ENCODE peak calls at places on chromosomes 13 and 19, in four cellular contexts. F, J, Q and I are unnamed samples.
A peak's percentile ranks its signal among the peaks of the same experiment; 100 is the strongest.

GRCh38 chr13:43232866-43233265 is 209.5 kb downstream of the DNAJC15 start:
- DNase-seq in F (no peak), J (no peak), Q (no peak), I (no peak)

GRCh38 chr19:4693471-4694121 is 23.5 kb upstream of the MYDGF start:
- DNase-seq in F (no peak), J (no peak), Q (no peak), I (no peak)

GRCh38 chr13:114057131-114058050 is 75.0 kb downstream of the RASA3 start:
- DNase-seq in F (no peak), J (no peak), Q (peak; percentile 16), I (no peak)

GRCh38 chr13:23848639-23849282 is 40.4 kb downstream of the MIPEP start:
- DNase-seq in F (no peak), J (no peak), Q (no peak), I (no peak)

GRCh38 chr13:26967119-26968038 is 204.2 kb downstream of the USP12 start:
- DNase-seq in F (no peak), J (no peak), Q (no peak), I (no peak)

GRCh38 chr19:52464798-52465470 is 11.6 kb downstream of the ZNF578 start:
- DNase-seq in F (peak; percentile 24), J (no peak), Q (peak; percentile 64), I (peak; percentile 73)

GRCh38 chr13:26743971-26744370 is 16.6 kb downstream of the GPR12 start:
- DNase-seq in F (no peak), J (no peak), Q (no peak), I (no peak)

GRCh38 chr19:50432221-50432626 is 468 bp upstream of the MYBPC2 start:
- DNase-seq in F (no peak), J (no peak), Q (peak; percentile 45), I (peak; percentile 53)

GRCh38 chr13:88246239-88246638 is 575.1 kb downstream of the SLITRK5 start:
- DNase-seq in F (no peak), J (no peak), Q (no peak), I (no peak)

DNA sequence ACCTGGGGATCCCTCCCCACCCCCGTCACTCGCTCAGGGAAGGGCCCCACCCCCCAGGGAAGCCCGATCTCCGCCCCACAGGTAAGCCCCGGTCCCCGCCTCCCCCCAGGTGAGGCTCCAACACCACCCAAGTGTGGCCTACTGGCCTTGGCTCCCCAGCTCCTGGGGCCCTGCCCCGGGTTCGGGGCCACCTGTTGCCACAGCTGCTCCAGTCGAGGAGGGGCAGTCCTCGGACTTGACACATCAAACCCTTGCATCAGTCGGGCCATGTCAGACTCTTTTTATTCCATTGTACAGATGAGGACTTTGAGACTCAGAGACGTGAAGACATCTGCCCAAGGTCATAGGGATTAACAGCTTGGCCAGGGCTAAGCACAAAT is 514 bp downstream of the CC2D1A start:
- DNase-seq in F (peak; percentile 58), J (no peak), Q (peak; percentile 37), I (no peak)
- TF ChIP-seq NR2C2 in F (no peak), J (no peak), Q (no peak), I (no peak)

GRCh38 chr19:1656988-1657536 is 4.6 kb upstream of the TCF3 start:
- DNase-seq in F (no peak), J (no peak), Q (no peak), I (no peak)
- TF ChIP-seq NR2C2 in F (no peak), J (no peak), Q (no peak), I (no peak)

GRCh38 chr13:46739447-46740125 is 57.4 kb downstream of the ESD start:
- DNase-seq in F (no peak), J (no peak), Q (no peak), I (no peak)

GRCh38 chr13:46743191-46743590 is 53.8 kb downstream of the ESD start:
- DNase-seq in F (no peak), J (no peak), Q (no peak), I (no peak)

GRCh38 chr13:46736568-46736967 is 60.4 kb downstream of the ESD start:
- DNase-seq in F (no peak), J (no peak), Q (no peak), I (no peak)

GRCh38 chr13:46735425-46735824 is 61.5 kb downstream of the ESD start:
- DNase-seq in F (no peak), J (no peak), Q (no peak), I (no peak)

GRCh38 chr13:46738055-46738454 is 58.9 kb downstream of the ESD start:
- DNase-seq in F (no peak), J (no peak), Q (no peak), I (no peak)
- TF ChIP-seq NR2C2 in F (no peak), J (no peak), Q (no peak), I (no peak)

GRCh38 chr13:95222733-95223018 is 78.6 kb downstream of the ABCC4 start:
- DNase-seq in F (no peak), J (no peak), Q (no peak), I (no peak)
- TF ChIP-seq NR2C2 in F (no peak), J (no peak), Q (no peak), I (no peak)

DNA sequence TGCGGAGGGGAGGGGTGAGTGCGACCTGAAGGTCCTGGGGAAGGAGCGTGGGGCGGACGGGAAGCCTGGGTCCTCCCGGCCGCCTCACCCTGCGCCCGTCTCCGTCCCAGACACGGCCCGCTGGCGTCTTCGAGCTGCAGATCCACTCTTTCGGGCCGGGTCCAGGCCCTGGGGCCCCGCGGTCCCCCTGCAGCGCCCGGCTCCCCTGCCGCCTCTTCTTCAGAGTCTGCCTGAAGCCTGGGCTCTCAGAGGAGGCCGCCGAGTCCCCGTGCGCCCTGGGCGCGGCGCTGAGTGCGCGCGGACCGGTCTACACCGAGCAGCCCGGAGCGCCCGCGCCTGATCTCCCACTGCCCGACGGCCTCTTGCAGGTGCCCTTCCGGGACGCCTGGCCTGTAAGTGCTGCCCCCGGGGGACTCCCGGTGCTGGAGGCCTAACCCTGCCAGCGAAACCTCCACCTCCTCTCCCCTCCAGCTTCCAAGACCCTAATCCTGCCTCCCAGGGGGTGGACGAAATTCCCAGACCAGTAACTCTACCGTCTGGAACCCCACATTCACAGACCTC is 415 bp downstream of the DLL3 start:
- DNase-seq in F (no peak), J (no peak), Q (no peak), I (peak; percentile 66)
- TF ChIP-seq NR2C2 in F (no peak), J (no peak), Q (no peak), I (no peak)

DNA sequence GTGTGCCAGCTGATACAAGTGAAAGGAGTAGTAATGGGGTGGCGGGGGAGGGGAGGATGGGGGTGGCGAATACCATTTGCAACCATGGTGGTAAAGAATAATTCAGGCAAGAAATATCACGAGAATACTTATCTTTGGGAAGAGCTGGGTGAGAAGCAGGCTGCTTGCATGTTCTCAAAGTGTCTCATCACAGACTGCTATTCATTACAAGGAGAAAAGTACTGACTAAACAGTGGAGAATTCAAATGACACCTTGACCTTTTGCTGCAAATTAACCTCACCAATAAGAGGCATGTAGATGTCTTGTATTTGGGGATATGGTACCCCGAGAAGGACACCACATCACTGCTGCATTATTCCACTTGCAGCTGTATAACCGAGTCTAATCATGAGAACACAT is 585.7 kb upstream of the GPC6 start:
- DNase-seq in F (no peak), J (no peak), Q (no peak), I (no peak)
- TF ChIP-seq NR2C2 in F (no peak), J (no peak), Q (no peak), I (no peak)